ENCODE peak calls at places on chromosome 4, in six cellular contexts. U is glutamatergic neuron, I is BJ, V is uterus, Z is foreskin keratinocyte, X is astrocyte of the spinal cord. P is an unnamed sample.

GRCh38 chr4:189022441-189023035 is 883.3 kb downstream of the TRIML1 start:
- DNase-seq in U (no peak), I (peak), V (no peak), Z (peak), X (no peak), P (peak)

GRCh38 chr4:158007566-158007965 is 165.3 kb downstream of the GASK1B start:
- DNase-seq in U (no peak), I (no peak), V (peak), Z (no peak), X (no peak), P (no peak)

GRCh38 chr4:23058113-23058512 is 365.4 kb downstream of the GBA3 start:
- DNase-seq in U (no peak), I (no peak), V (no peak), Z (no peak), X (no peak), P (no peak)

GRCh38 chr4:72313121-72313520 is 255.9 kb downstream of the ADAMTS3 start:
- DNase-seq in U (no peak), I (no peak), V (no peak), Z (peak), X (no peak), P (peak)

GRCh38 chr4:152943673-152944072 is 7.5 kb downstream of the FHDC1 start:
- DNase-seq in U (no peak), I (peak), V (peak), Z (no peak), X (no peak), P (no peak)

GRCh38 chr4:174305961-174306360 is 22.2 kb downstream of the CEP44 start:
- DNase-seq in U (no peak), I (no peak), V (no peak), Z (no peak), X (no peak), P (no peak)

GRCh38 chr4:152417648-152418047 is 118.2 kb downstream of the FBXW7 start:
- DNase-seq in U (no peak), I (no peak), V (no peak), Z (no peak), X (no peak), P (no peak)

GRCh38 chr4:139934336-139934735 is 219.6 kb downstream of the MAML3 start:
- DNase-seq in U (peak), I (no peak), V (peak), Z (no peak), X (peak), P (no peak)

GRCh38 chr4:7894098-7894676 is 45.5 kb downstream of the AFAP1 start:
- DNase-seq in U (no peak), I (no peak), V (no peak), Z (peak), X (no peak), P (peak)

DNA sequence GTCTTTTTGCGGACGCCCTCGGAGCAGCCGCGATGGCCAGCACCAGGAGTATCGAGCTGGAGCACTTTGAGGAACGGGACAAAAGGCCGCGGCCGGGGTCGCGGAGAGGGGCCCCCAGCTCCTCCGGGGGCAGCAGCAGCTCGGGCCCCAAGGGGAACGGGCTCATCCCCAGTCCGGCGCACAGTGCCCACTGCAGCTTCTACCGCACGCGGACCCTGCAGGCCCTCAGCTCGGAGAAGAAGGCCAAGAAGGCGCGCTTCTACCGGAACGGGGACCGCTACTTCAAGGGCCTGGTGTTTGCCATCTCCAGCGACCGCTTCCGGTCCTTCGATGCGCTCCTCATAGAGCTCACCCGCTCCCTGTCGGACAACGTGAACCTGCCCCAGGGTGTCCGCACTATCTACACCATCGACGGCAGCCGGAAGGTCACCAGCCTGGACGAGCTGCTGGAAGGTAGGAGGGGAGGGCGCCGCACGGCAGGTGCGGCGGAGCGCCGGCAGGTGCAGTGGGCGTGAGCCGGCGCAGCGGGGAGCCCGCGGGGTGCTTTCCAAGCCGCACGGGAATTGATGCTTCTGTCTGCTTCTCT is 844 bp downstream of the DCLK2 start:
- DNase-seq in U (peak), I (no peak), V (peak), Z (peak), X (peak), P (peak)
- TF ChIP-seq CTCF in U (no peak), I (no peak), V (no peak), Z (no peak), X (no peak), P (no peak)

GRCh38 chr4:100848865-100849264 is 331.0 kb upstream of the EMCN start:
- DNase-seq in U (no peak), I (no peak), V (no peak), Z (peak), X (no peak), P (no peak)
- TF ChIP-seq CTCF in U (no peak), I (peak), V (no peak), Z (peak), X (peak), P (peak)

DNA sequence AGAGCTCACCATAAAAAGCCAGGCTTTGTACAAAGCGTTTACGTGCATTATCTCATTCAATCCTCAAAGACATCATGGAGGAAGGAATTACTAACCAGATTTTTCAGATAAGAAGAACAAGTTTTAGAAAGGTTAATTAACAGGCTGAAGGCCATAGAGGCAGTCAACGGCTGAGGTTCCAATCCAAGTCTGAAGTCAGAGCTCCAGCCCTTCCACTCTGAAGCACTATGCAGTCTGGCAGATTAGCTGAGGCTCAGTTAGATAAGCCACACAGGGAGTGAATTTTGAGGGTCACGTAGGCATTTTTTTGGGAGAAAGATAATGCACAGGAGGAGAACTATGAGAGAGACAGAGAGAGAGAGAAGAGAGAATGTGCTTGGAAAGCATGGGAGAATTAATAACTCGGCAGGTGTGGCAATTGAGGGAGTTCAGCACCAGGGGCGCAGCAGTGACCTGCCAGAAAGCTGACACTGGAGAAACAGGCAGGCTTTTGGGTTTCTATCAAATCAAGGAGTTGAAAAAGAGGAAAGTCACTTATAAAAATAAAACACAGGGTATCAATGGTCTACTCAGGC is 116.5 kb upstream of the NAP1L5 start:
- DNase-seq in U (no peak), I (no peak), V (no peak), Z (no peak), X (no peak), P (no peak)
- TF ChIP-seq CTCF in U (no peak), I (no peak), V (no peak), Z (no peak), X (no peak), P (no peak)

DNA sequence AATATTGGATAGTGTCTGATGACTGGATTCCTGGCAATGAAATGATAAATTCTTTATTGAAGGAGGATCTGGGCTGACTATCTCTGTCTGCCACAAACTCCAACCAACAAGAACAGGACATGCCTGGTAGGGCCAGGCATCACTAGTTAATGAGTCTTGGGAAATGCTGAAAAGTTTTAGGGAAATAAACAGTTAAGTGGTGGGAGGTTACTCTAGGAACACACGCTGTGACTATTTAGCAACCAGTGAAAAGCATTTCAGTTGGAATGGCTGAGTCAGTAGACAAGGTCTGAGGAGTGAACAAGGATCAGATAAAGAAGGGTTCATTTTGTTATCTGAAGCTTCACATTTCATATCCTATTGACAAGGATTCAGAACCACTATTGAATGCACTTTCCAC is 394.9 kb upstream of the BOD1L1 start:
- DNase-seq in U (no peak), I (no peak), V (no peak), Z (peak), X (peak), P (peak)
- TF ChIP-seq CTCF in U (no peak), I (no peak), V (no peak), Z (no peak), X (no peak), P (no peak)

DNA sequence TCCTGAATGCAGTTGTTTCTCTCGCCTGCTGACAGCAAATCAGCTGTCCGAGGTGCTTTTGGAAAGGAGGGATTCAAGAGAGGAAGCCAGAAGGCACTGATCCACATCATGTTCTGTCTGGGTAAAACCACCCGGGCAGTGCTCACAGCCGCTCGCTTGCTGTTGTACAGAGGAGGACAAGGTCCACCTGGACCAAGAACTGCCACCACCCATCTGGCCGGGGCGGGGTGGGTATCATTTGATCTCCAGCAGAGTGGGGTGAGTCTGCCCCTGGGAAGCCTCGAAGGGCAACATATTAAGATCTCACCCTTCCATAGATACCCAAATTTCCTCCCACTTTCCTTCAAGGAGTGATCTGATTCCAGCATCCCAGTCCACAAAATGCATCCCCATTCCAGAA is 113.1 kb downstream of the DCTD start:
- DNase-seq in U (no peak), I (no peak), V (no peak), Z (no peak), X (no peak), P (no peak)
- TF ChIP-seq CTCF in U (no peak), I (no peak), V (no peak), Z (no peak), X (no peak), P (no peak)

GRCh38 chr4:38757945-38758344 is 24.8 kb downstream of the TLR10 start:
- DNase-seq in U (no peak), I (no peak), V (no peak), Z (no peak), X (no peak), P (no peak)

GRCh38 chr4:38759077-38759789 is 23.6 kb downstream of the TLR10 start:
- DNase-seq in U (peak), I (no peak), V (peak), Z (no peak), X (peak), P (peak)

GRCh38 chr4:38762560-38762959 is 20.2 kb downstream of the TLR10 start:
- DNase-seq in U (no peak), I (no peak), V (no peak), Z (no peak), X (no peak), P (no peak)

GRCh38 chr4:38760915-38761314 is 21.9 kb downstream of the TLR10 start:
- DNase-seq in U (no peak), I (no peak), V (no peak), Z (no peak), X (no peak), P (no peak)

DNA sequence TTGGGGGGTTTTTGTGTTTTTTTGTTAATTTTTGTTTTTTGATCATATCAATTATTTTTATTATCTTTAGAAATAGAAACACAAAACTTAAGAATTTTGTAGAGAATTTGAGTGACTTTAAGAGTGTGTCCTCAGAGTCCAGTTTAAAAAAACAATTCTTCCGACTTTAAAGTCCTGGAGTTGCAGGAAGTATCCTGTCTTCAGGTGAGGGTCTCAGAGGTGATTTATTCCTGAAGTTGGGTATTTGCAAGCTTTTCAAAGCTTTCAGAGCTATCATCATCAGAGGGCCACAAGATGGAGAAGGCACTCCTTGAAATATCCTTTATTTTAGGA is 23.0 kb downstream of the TLR10 start:
- DNase-seq in U (no peak), I (no peak), V (no peak), Z (no peak), X (no peak), P (no peak)
- TF ChIP-seq CTCF in U (no peak), I (no peak), V (no peak), Z (no peak), X (no peak), P (no peak)

GRCh38 chr4:1512738-1513660 is 106.8 kb upstream of the NKX1-1 start:
- DNase-seq in U (peak), I (no peak), V (no peak), Z (no peak), X (no peak), P (no peak)
- TF ChIP-seq CTCF in U (peak), I (peak), V (peak), Z (peak), X (peak), P (peak)

GRCh38 chr4:41814565-41814964 is 66.0 kb upstream of the PHOX2B start:
- DNase-seq in U (peak), I (no peak), V (no peak), Z (no peak), X (peak), P (peak)
- TF ChIP-seq CTCF in U (no peak), I (peak), V (no peak), Z (peak), X (peak), P (peak)

P was measured in mammary epithelial cell.